ENCODE peak calls at places on chromosome 22, in six cellular contexts. L, W, X, K, F and B are unnamed samples.

GRCh38 chr22:41876675-41877074 is 38.2 kb downstream of the SHISA8 start:
- DNase-seq in L (no peak), W (no peak), X (no peak), K (no peak), F (no peak), B (no peak)

GRCh38 chr22:21943571-21944448 is 8.8 kb downstream of the PPM1F start:
- DNase-seq in L (no peak), W (no peak), X (no peak), K (no peak), F (no peak), B (no peak)

GRCh38 chr22:17086750-17087149 is 1.9 kb downstream of the IL17RA start:
- DNase-seq in L (no peak), W (no peak), X (no peak), K (no peak), F (no peak), B (no peak)

GRCh38 chr22:42326301-42326700 is 55.8 kb upstream of the TCF20 start:
- DNase-seq in L (no peak), W (no peak), X (no peak), K (no peak), F (no peak), B (no peak)

GRCh38 chr22:29712119-29712518 is 7.7 kb upstream of the CABP7 start:
- DNase-seq in L (no peak), W (no peak), X (no peak), K (no peak), F (no peak), B (no peak)

GRCh38 chr22:44543362-44543761 is 45.3 kb upstream of the RTL6 start:
- DNase-seq in L (no peak), W (no peak), X (no peak), K (no peak), F (no peak), B (no peak)

GRCh38 chr22:25404923-25405853 is 159.3 kb upstream of the GRK3 start:
- DNase-seq in L (no peak), W (peak; percentile 74), X (peak; percentile 90), K (peak; percentile 87), F (peak; percentile 60), B (peak; percentile 26)

GRCh38 chr22:50694099-50694498 is 21.5 kb downstream of the SHANK3 start:
- DNase-seq in L (no peak), W (no peak), X (no peak), K (no peak), F (peak; percentile 25), B (peak; percentile 28)

GRCh38 chr22:45225732-45226560 is 14.7 kb downstream of the KIAA0930 start:
- DNase-seq in L (no peak), W (no peak), X (peak; percentile 79), K (peak; percentile 74), F (no peak), B (peak; percentile 76)

GRCh38 chr22:49020314-49020713 is 807.4 kb downstream of the BRD1 start:
- DNase-seq in L (no peak), W (no peak), X (peak; percentile 14), K (peak; percentile 14), F (no peak), B (no peak)

GRCh38 chr22:31271485-31271884 is 20.8 kb downstream of the PIK3IP1 start:
- DNase-seq in L (peak; percentile 84), W (no peak), X (no peak), K (no peak), F (no peak), B (no peak)

GRCh38 chr22:50308597-50308935 is 1.1 kb upstream of the PLXNB2 start:
- DNase-seq in L (no peak), W (peak; percentile 39), X (peak; percentile 86), K (peak; percentile 90), F (no peak), B (no peak)

GRCh38 chr22:41256254-41256897 is 15.6 kb upstream of the CHADL start:
- DNase-seq in L (peak; percentile 80), W (no peak), X (no peak), K (no peak), F (peak; percentile 82), B (peak; percentile 91)

GRCh38 chr22:29810156-29810555 is 27.9 kb downstream of the ASCC2 start:
- DNase-seq in L (no peak), W (no peak), X (no peak), K (no peak), F (no peak), B (no peak)

GRCh38 chr22:49724893-49725489 is 102.7 kb downstream of the BRD1 start:
- DNase-seq in L (no peak), W (peak; percentile 90), X (peak; percentile 67), K (peak; percentile 67), F (peak; percentile 67), B (no peak)

GRCh38 chr22:42300286-42301071 is 30.0 kb upstream of the TCF20 start:
- DNase-seq in L (peak; percentile 81), W (no peak), X (no peak), K (no peak), F (peak; percentile 6), B (peak; percentile 95)

GRCh38 chr22:27110985-27111451 is 453.6 kb downstream of the MIAT start:
- DNase-seq in L (no peak), W (peak; percentile 36), X (no peak), K (no peak), F (no peak), B (no peak)

GRCh38 chr22:20638143-20638870 is 130.9 kb downstream of the MED15 start:
- DNase-seq in L (no peak), W (no peak), X (no peak), K (no peak), F (no peak), B (no peak)

GRCh38 chr22:17808688-17809403 is 34.6 kb upstream of the BID start:
- DNase-seq in L (no peak), W (no peak), X (no peak), K (no peak), F (no peak), B (no peak)

GRCh38 chr22:26359156-26359555 is 69.9 kb upstream of the ASPHD2 start:
- DNase-seq in L (no peak), W (no peak), X (no peak), K (no peak), F (no peak), B (no peak)

GRCh38 chr22:43449205-43449830 is 37.5 kb downstream of the MPPED1 start:
- DNase-seq in L (no peak), W (peak; percentile 52), X (no peak), K (no peak), F (no peak), B (no peak)

GRCh38 chr22:23832226-23833016 is 6.4 kb downstream of the DERL3 start:
- DNase-seq in L (no peak), W (no peak), X (peak; percentile 28), K (peak; percentile 28), F (no peak), B (no peak)

GRCh38 chr22:31604746-31605705 is 57.0 kb downstream of the PISD start:
- DNase-seq in L (no peak), W (no peak), X (peak; percentile 28), K (no peak), F (no peak), B (no peak)

GRCh38 chr22:41478891-41479521 is 10.1 kb downstream of the ACO2 start:
- DNase-seq in L (peak; percentile 25), W (no peak), X (peak; percentile 55), K (peak; percentile 90), F (no peak), B (no peak)

GRCh38 chr22:22166941-22167713 is 77.5 kb upstream of the VPREB1 start:
- DNase-seq in L (no peak), W (no peak), X (no peak), K (no peak), F (no peak), B (no peak)

GRCh38 chr22:39177791-39178190 is 25.3 kb upstream of the CBX7 start:
- DNase-seq in L (no peak), W (no peak), X (no peak), K (no peak), F (no peak), B (no peak)

GRCh38 chr22:39177456-39177775 is 24.9 kb upstream of the CBX7 start:
- DNase-seq in L (no peak), W (no peak), X (no peak), K (no peak), F (no peak), B (no peak)

GRCh38 chr22:39175127-39176066 is 22.9 kb upstream of the CBX7 start:
- DNase-seq in L (peak; percentile 89), W (no peak), X (no peak), K (no peak), F (peak; percentile 2), B (no peak)

GRCh38 chr22:39176067-39176621 is 23.7 kb upstream of the CBX7 start:
- DNase-seq in L (peak; percentile 77), W (peak; percentile 93), X (peak; percentile 70), K (peak; percentile 83), F (peak; percentile 78), B (no peak)

GRCh38 chr22:39176673-39177455 is 24.4 kb upstream of the CBX7 start:
- DNase-seq in L (no peak), W (no peak), X (no peak), K (no peak), F (no peak), B (no peak)
- TF ChIP-seq CTCF in L (no peak), W (no peak), X (no peak), K (no peak), F (no peak), B (no peak)

GRCh38 chr22:19577422-19577966 is 53.3 kb upstream of the CLDN5 start:
- DNase-seq in L (no peak), W (no peak), X (no peak), K (no peak), F (no peak), B (no peak)
- H3K4me3 ChIP-seq in L (no peak overlapping the region), W (no peak overlapping the region), X (no peak overlapping the region), K (no peak overlapping the region), F (no peak overlapping the region), B (no peak overlapping the region)

GRCh38 chr22:32844251-32844650 is 42.7 kb downstream of the TIMP3 start:
- DNase-seq in L (no peak), W (no peak), X (no peak), K (no peak), F (no peak), B (no peak)

GRCh38 chr22:32842486-32842885 is 41.0 kb downstream of the TIMP3 start:
- DNase-seq in L (no peak), W (no peak), X (no peak), K (no peak), F (no peak), B (no peak)

GRCh38 chr22:32839776-32840571 is 38.5 kb downstream of the TIMP3 start:
- DNase-seq in L (no peak), W (peak; percentile 44), X (no peak), K (no peak), F (no peak), B (no peak)

GRCh38 chr22:32843300-32843699 is 41.8 kb downstream of the TIMP3 start:
- DNase-seq in L (no peak), W (no peak), X (no peak), K (no peak), F (no peak), B (no peak)

DNA sequence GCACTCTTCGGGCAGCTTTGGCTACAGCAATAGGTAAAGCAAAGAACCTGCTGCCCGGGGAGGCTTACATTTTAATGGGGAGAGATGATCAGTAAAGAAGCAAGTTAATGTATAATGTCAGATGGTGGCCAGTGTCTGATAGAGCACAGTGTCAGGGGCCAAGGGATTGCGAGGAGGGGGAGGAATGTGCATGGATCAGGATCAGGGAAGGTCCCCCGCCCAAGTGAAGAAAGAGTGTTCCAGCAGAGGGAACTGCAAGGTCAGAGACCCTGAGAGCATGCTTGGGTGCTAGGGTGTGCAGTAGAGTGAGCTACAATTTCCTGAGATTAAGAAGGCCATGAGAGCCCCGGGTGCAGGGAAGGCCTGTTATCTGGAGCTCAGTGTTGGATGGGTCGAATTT is 39.7 kb downstream of the TIMP3 start:
- DNase-seq in L (no peak), W (no peak), X (no peak), K (no peak), F (no peak), B (no peak)
- H3K36me3 ChIP-seq in L (peaks cover 60% of the 10 kb centered on the region), W (no peaks in the 10 kb centered on the region), X (peaks cover 42% of the 10 kb centered on the region), K (no peaks in the 10 kb centered on the region), F (no peaks in the 10 kb centered on the region), B (peaks cover 2% of the 10 kb centered on the region)

GRCh38 chr22:33400891-33401290 is 342.7 kb upstream of the SYN3 start:
- DNase-seq in L (no peak), W (no peak), X (no peak), K (no peak), F (no peak), B (no peak)
- TF ChIP-seq CTCF in L (no peak), W (no peak), X (no peak), K (no peak), F (no peak), B (no peak)